ENCODE peak calls at places on chromosomes 16 and 17, in four cellular contexts. R, K, H and C are unnamed samples.

GRCh38 chr17:18959071-18959844 is 7.3 kb downstream of the SLC5A10 start:
- DNase-seq in R (no peak), K (peak; percentile 26), H (no peak), C (no peak)

GRCh38 chr17:50689251-50689650 is 18.5 kb downstream of the ANKRD40 start:
- DNase-seq in R (no peak), K (peak; percentile 78), H (no peak), C (peak; percentile 80)

GRCh38 chr17:68613739-68614298 is 12.7 kb upstream of the FAM20A start:
- DNase-seq in R (peak; percentile 7), K (peak; percentile 5), H (peak; percentile 86), C (peak; percentile 77)

GRCh38 chr17:2405247-2405926 is 4.5 kb upstream of the MNT start:
- DNase-seq in R (no peak), K (peak; percentile 86), H (no peak), C (peak; percentile 91)

GRCh38 chr17:2053380-2054261 is 1.3 kb upstream of the HIC1 start:
- DNase-seq in R (no peak), K (peak; percentile 83), H (peak; percentile 77), C (peak; percentile 44)

GRCh38 chr17:77886387-77886728 is 72.1 kb upstream of the TNRC6C start:
- DNase-seq in R (no peak), K (no peak), H (peak; percentile 48), C (peak; percentile 69)

GRCh38 chr17:60328679-60329078 is 63.3 kb downstream of the USP32 start:
- DNase-seq in R (no peak), K (no peak), H (no peak), C (no peak)

GRCh38 chr16:19882186-19882585 is 2.5 kb downstream of the GPRC5B start:
- DNase-seq in R (no peak), K (no peak), H (no peak), C (no peak)

GRCh38 chr16:68685685-68686478 is 40.8 kb downstream of the CDH3 start:
- DNase-seq in R (no peak), K (no peak), H (no peak), C (peak; percentile 63)

GRCh38 chr17:27206447-27206846 is 87.5 kb upstream of the WSB1 start:
- DNase-seq in R (no peak), K (no peak), H (peak; percentile 36), C (peak; percentile 21)

GRCh38 chr17:7354262-7354781 is 634 bp upstream of the TMEM95 start:
- DNase-seq in R (no peak), K (peak; percentile 48), H (no peak), C (peak; percentile 91)

GRCh38 chr16:2514333-2515179 is 804 bp downstream of the ATP6V0C start:
- DNase-seq in R (no peak), K (no peak), H (peak; percentile 38), C (no peak)

GRCh38 chr16:4765511-4766474 is 1.2 kb downstream of the ZNF500 start:
- DNase-seq in R (no peak), K (no peak), H (no peak), C (no peak)

GRCh38 chr16:30063893-30064745 is 1.4 kb upstream of the ALDOA start:
- DNase-seq in R (no peak), K (peak; percentile 47), H (peak; percentile 87), C (peak; percentile 55)

GRCh38 chr17:7478276-7479138 is 924 bp downstream of the ZBTB4 start:
- DNase-seq in R (no peak), K (peak; percentile 24), H (no peak), C (no peak)

GRCh38 chr17:77405867-77406513 is 265.2 kb downstream of the SEC14L1 start:
- DNase-seq in R (no peak), K (no peak), H (peak; percentile 89), C (no peak)

GRCh38 chr17:56602292-56603130 is 9.0 kb downstream of the NOG start:
- DNase-seq in R (no peak), K (no peak), H (no peak), C (no peak)

GRCh38 chr16:11615756-11616447 is 29.2 kb upstream of the LITAF start:
- DNase-seq in R (no peak), K (no peak), H (no peak), C (no peak)

GRCh38 chr16:4663756-4664465 is 29.5 kb upstream of the NUDT16L1 start:
- DNase-seq in R (no peak), K (peak; percentile 17), H (no peak), C (no peak)

GRCh38 chr17:40070895-40071719 is 8.3 kb downstream of the THRA start:
- DNase-seq in R (no peak), K (no peak), H (no peak), C (peak; percentile 55)

GRCh38 chr17:21452377-21453143 is 76.4 kb downstream of the KCNJ12 start:
- DNase-seq in R (no peak), K (peak; percentile 67), H (peak; percentile 5), C (peak; percentile 12)

GRCh38 chr17:28416703-28417311 is 10.8 kb upstream of the SLC46A1 start:
- DNase-seq in R (peak; percentile 54), K (peak; percentile 43), H (peak; percentile 68), C (peak; percentile 76)

GRCh38 chr17:19418312-19418992 is 7.4 kb downstream of the RNF112 start:
- DNase-seq in R (no peak), K (peak; percentile 67), H (peak; percentile 34), C (peak; percentile 35)

GRCh38 chr17:79650283-79650682 is 39.4 kb upstream of the RBFOX3 start:
- DNase-seq in R (no peak), K (no peak), H (no peak), C (no peak)

GRCh38 chr17:2700031-2700490 is 11.5 kb downstream of the CLUH start:
- DNase-seq in R (no peak), K (no peak), H (no peak), C (no peak)

GRCh38 chr16:2530629-2531318 is 434 bp downstream of the CEMP1 start:
- DNase-seq in R (no peak), K (no peak), H (no peak), C (no peak)

GRCh38 chr17:18319604-18320256 is 4.6 kb downstream of the SMCR8 start:
- DNase-seq in R (no peak), K (peak; percentile 43), H (peak; percentile 60), C (peak; percentile 48)

GRCh38 chr17:47251421-47251940 is 2.1 kb upstream of the ITGB3 start:
- DNase-seq in R (no peak), K (no peak), H (no peak), C (no peak)

GRCh38 chr17:47252209-47252608 is 1.4 kb upstream of the ITGB3 start:
- DNase-seq in R (no peak), K (no peak), H (no peak), C (no peak)

GRCh38 chr17:47254403-47254943 is 846 bp downstream of the ITGB3 start:
- DNase-seq in R (no peak), K (no peak), H (no peak), C (no peak)

GRCh38 chr17:47252766-47253512 is 688 bp upstream of the ITGB3 start:
- DNase-seq in R (no peak), K (no peak), H (peak; percentile 27), C (no peak)

DNA sequence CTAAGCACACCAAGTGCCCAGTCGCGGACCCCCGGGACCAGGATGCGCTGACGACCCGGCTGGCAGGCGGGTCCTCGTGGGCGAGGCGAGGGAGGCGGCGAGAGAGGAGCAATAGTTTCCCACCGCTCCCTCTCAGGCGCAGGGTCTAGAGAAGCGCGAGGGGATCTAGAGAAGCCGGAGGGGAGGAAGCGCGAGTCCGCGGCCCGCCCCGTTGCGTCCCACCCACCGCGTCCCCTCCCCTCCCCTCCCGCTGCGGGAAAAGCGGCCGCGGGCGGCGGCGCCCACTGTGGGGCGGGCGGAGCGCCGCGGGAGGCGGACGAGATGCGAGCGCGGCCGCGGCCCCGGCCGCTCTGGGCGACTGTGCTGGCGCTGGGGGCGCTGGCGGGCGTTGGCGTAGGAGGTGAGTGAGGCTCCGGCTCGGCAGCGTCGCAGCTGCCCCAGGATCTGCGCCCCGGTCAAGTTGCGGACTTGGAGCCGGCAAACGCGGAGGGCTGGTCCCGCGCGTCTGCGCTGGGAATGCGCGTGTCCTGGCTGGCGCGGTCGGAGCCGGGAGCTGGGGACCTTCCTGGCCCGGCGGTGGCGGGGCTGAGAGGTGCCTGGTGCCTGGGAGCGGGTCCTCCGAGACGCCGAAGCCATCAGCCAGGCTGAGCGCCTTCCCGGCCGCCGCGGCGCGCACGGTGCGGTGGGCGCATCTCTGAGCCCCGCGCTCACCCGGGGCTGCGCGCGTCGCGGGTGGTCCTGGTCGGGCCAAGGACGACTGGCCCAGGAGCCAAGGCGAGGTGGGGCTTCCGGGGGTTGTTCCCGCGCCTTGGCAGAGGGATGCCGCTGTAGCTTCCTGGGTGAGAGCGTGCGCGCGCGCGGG is at the start of gene ITGB3:
- DNase-seq in R (no peak), K (peak; percentile 54), H (peak; percentile 81), C (peak; percentile 60)
- TF ChIP-seq CTCF in R (peak; percentile 76), K (peak; percentile 24), H (peak; percentile 68), C (no peak)

GRCh38 chr16:47034455-47034854 is 61.0 kb upstream of the DNAJA2 start:
- DNase-seq in R (no peak), K (no peak), H (no peak), C (no peak)

GRCh38 chr16:47037746-47038458 is 64.4 kb upstream of the DNAJA2 start:
- DNase-seq in R (peak; percentile 35), K (peak; percentile 72), H (peak; percentile 88), C (peak; percentile 78)

GRCh38 chr16:47035436-47035835 is 62.0 kb upstream of the DNAJA2 start:
- DNase-seq in R (no peak), K (no peak), H (no peak), C (no peak)

GRCh38 chr16:47037396-47037745 is 63.9 kb upstream of the DNAJA2 start:
- DNase-seq in R (no peak), K (peak; percentile 5), H (peak; percentile 38), C (no peak)

GRCh38 chr16:47036201-47036600 is 62.7 kb upstream of the DNAJA2 start:
- DNase-seq in R (no peak), K (no peak), H (peak; percentile 24), C (no peak)
- TF ChIP-seq CTCF in R (no peak), K (no peak), H (peak; percentile 58), C (no peak)

DNA sequence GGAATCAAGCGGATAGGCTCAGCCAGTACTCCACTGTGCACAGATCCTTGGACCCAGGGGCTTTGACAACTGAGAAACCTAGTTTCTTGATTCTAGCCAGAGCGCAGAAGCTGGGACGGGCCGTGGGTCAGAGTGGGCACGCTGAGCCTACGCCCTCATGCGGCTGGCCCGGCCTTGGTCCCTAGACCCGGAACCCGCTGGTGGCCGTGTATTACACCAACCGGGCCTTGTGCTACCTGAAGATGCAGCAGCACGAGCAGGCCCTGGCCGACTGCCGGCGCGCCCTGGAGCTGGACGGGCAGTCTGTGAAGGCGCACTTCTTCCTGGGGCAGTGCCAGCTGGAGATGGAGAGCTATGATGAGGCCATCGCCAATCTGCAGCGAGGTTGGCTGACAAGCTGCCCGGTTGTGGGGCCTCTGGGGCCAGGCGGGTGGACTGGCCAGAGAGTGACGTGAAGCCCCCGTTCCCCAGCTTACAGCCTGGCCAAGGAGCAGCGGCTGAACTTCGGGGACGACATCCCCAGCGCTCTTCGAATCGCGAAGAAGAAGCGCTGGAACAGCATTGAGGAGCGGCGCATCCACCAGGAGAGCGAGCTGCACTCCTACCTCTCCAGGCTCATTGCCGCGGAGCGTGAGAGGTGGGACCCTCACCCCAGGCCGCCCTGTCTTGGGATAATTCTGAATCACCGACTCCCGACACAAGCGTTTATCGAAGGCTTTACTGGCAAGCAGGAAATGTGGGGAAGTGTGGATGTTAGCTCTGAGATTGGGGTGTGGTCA is 946 bp downstream of the STUB1 start:
- DNase-seq in R (no peak), K (peak; percentile 40), H (peak; percentile 58), C (peak; percentile 61)
- TF ChIP-seq CTCF in R (peak; percentile 53), K (no peak), H (peak; percentile 47), C (no peak)

GRCh38 chr17:76088041-76088867 is 9.3 kb downstream of the ZACN start:
- DNase-seq in R (no peak), K (no peak), H (peak; percentile 35), C (no peak)
- TF ChIP-seq CTCF in R (no peak), K (no peak), H (peak; percentile 61), C (no peak)